ENCODE peak calls at places on chromosomes 12 and 14, in five cellular contexts. O is HS-5; M is activated CD8-positive, alpha-beta memory T cell treated with anti-CD3 and anti-CD28 coated beads for 4 hours; D is activated gamma-delta T cell; L is NCI-H1105 treated with DMSO at 0.1 percent for 48 hours. S is an unnamed sample.

GRCh38 chr14:55913324-55914035 is 204.7 kb upstream of the PELI2 start:
- DNase-seq in O (no peak), M (no peak), D (no peak), L (no peak), S (no peak)

GRCh38 chr12:25151476-25151875 is 43.5 kb downstream of the DNAI7 start:
- DNase-seq in O (peak), M (no peak), D (no peak), L (no peak), S (no peak)

GRCh38 chr14:51653096-51653814 is 1.5 kb downstream of the FRMD6 start:
- DNase-seq in O (peak), M (no peak), D (no peak), L (peak), S (peak)

GRCh38 chr12:57389033-57389432 is 41.8 kb downstream of the R3HDM2 start:
- DNase-seq in O (peak), M (no peak), D (no peak), L (no peak), S (no peak)

GRCh38 chr14:53055003-53055402 is 98.1 kb downstream of the DDHD1 start:
- DNase-seq in O (peak), M (no peak), D (no peak), L (peak), S (peak)

GRCh38 chr14:95365401-95365800 is 45.7 kb upstream of the CLMN start:
- DNase-seq in O (no peak), M (no peak), D (no peak), L (no peak), S (no peak)

GRCh38 chr14:51219473-51220448 is 20.3 kb upstream of the TMX1 start:
- DNase-seq in O (no peak), M (no peak), D (no peak), L (peak), S (no peak)

GRCh38 chr12:68455676-68456345 is 123.6 kb upstream of the MDM1 start:
- DNase-seq in O (no peak), M (no peak), D (no peak), L (no peak), S (no peak)

GRCh38 chr12:45732936-45733335 is 3.4 kb downstream of the ARID2 start:
- DNase-seq in O (no peak), M (no peak), D (no peak), L (no peak), S (no peak)